ENCODE peak calls at places on chromosomes 12 and 14, in seven cellular contexts. Z is LoVo; C is NCI-H146; P is upper lobe of right lung; R is activated CD4-positive, alpha-beta T cell treated with anti-CD3 and anti-CD28 coated beads, Interleukin-2, amount 10 ng/mL, durations not matched to agents 7 days and 5 days; U is amniotic stem cell; M is dorsolateral prefrontal cortex. L is an unnamed sample.

GRCh38 chr12:56326533-56326932 is 7.3 kb downstream of the PAN2 start:
- DNase-seq in U (no peak), M (peak), R (no peak), C (no peak), P (peak), Z (no peak), L (no peak)

GRCh38 chr12:132633901-132634300 is 15.3 kb downstream of the P2RX2 start:
- DNase-seq in U (no peak), C (no peak), P (no peak), R (no peak), M (no peak), Z (no peak), L (no peak)

GRCh38 chr14:51430600-51430999 is 190.6 kb downstream of the TMX1 start:
- DNase-seq in U (no peak), R (no peak), P (no peak), M (no peak), Z (no peak), C (no peak), L (no peak)

GRCh38 chr12:127174881-127175280 is 1092.1 kb upstream of the TMEM132C start:
- DNase-seq in U (no peak), C (no peak), M (no peak), P (no peak), Z (no peak), R (no peak), L (no peak)

GRCh38 chr14:96362965-96363750 is at the start of the genes ATG2B and GSKIP:
- DNase-seq in P (peak), U (peak), M (peak), C (peak), R (peak), Z (peak), L (peak)

GRCh38 chr12:82745062-82745461 is 58.4 kb downstream of the TMTC2 start:
- DNase-seq in Z (no peak), P (no peak), C (peak), U (no peak), R (no peak), M (no peak), L (no peak)

GRCh38 chr14:82251434-82251833 is 717.8 kb upstream of the SEL1L start:
- DNase-seq in M (no peak), P (no peak), Z (no peak), R (no peak), C (no peak), U (no peak), L (no peak)

GRCh38 chr12:109542014-109542413 is 31.3 kb downstream of the MMAB start:
- DNase-seq in U (no peak), R (no peak), P (no peak), M (no peak), C (no peak), Z (no peak), L (no peak)

GRCh38 chr12:6700646-6701051 is at the start of gene PIANP:
- DNase-seq in P (peak), C (peak), U (peak), M (peak), Z (no peak), R (peak), L (peak)

GRCh38 chr12:110774824-110775223 is 32.1 kb upstream of the PPP1CC start:
- DNase-seq in C (no peak), R (no peak), M (no peak), P (no peak), Z (no peak), U (no peak), L (no peak)

GRCh38 chr14:105091335-105092123 is 26.3 kb upstream of the GPR132 start:
- DNase-seq in P (peak), R (no peak), M (no peak), C (no peak), Z (peak), U (no peak), L (no peak)

GRCh38 chr12:132847363-132848356 is 19.0 kb upstream of the GOLGA3 start:
- DNase-seq in R (no peak), C (no peak), P (no peak), Z (no peak), U (no peak), M (no peak), L (no peak)

GRCh38 chr12:25767613-25768012 is 190.9 kb upstream of the RASSF8 start:
- DNase-seq in P (no peak), M (no peak), R (no peak), U (no peak), C (no peak), Z (no peak), L (no peak)

GRCh38 chr12:57846285-57846576 is 298 bp downstream of the CTDSP2 start:
- DNase-seq in P (no peak), C (peak), U (no peak), Z (no peak), M (no peak), R (no peak), L (peak)

GRCh38 chr14:22849212-22849819 is 12.9 kb downstream of the MMP14 start:
- DNase-seq in U (no peak), P (peak), M (no peak), Z (no peak), C (no peak), R (no peak), L (no peak)

GRCh38 chr14:53545217-53545616 is 392.1 kb upstream of the DDHD1 start:
- DNase-seq in C (no peak), R (no peak), Z (no peak), P (no peak), U (no peak), M (no peak), L (no peak)

GRCh38 chr12:74119811-74120362 is 417.7 kb upstream of the ATXN7L3B start:
- DNase-seq in U (no peak), P (no peak), M (no peak), R (no peak), Z (no peak), C (no peak), L (no peak)

GRCh38 chr12:63450821-63451220 is 217.5 kb downstream of the DPY19L2 start:
- DNase-seq in R (no peak), M (no peak), P (no peak), C (peak), U (no peak), Z (no peak), L (no peak)

GRCh38 chr12:115837220-115837619 is 440.3 kb downstream of the MED13L start:
- DNase-seq in R (no peak), M (no peak), Z (no peak), U (no peak), P (no peak), C (no peak), L (no peak)

GRCh38 chr12:126358806-126359205 is 1293.6 kb downstream of the AACS start:
- DNase-seq in C (no peak), U (no peak), R (no peak), M (no peak), P (no peak), Z (no peak), L (no peak)

GRCh38 chr12:92022093-92022492 is 123.6 kb downstream of the BTG1 start:
- DNase-seq in P (no peak), C (no peak), U (no peak), R (no peak), M (no peak), Z (no peak), L (no peak)

GRCh38 chr12:105382771-105383632 is 52.5 kb downstream of the C12orf75 start:
- DNase-seq in R (peak), Z (peak), M (no peak), C (peak), U (peak), P (no peak), L (peak)

GRCh38 chr12:115632323-115632722 is 645.2 kb downstream of the MED13L start:
- DNase-seq in C (no peak), Z (no peak), U (no peak), M (no peak), R (no peak), P (no peak), L (no peak)

GRCh38 chr14:67650694-67651093 is 23.7 kb downstream of the VTI1B start:
- DNase-seq in M (no peak), P (no peak), C (no peak), R (no peak), U (no peak), Z (no peak), L (no peak)

GRCh38 chr12:3540387-3541320 is 49.7 kb downstream of the PRMT8 start:
- DNase-seq in Z (no peak), R (no peak), C (no peak), U (no peak), M (no peak), P (no peak), L (no peak)

L was measured in CD4-positive, alpha-beta memory T cell.